ENCODE peak calls at places on chromosomes 2 and 18, in six cellular contexts. S is neural crest cell, X is gastrocnemius medialis, A is GM20000, L is occipital lobe, O is putamen. H is an unnamed sample.

GRCh38 chr18:31684279-31685096 is at the start of gene B4GALT6:
- DNase-seq in L (peak), A (peak), S (peak), X (no peak), O (no peak), H (no peak)

GRCh38 chr2:42975358-42975717 is 183.0 kb upstream of the HAAO start:
- DNase-seq in L (no peak), A (no peak), X (no peak), O (no peak), S (no peak), H (no peak)

GRCh38 chr2:172427256-172427989 is at the start of gene ITGA6:
- DNase-seq in O (peak), L (peak), A (peak), X (peak), S (peak), H (no peak)

GRCh38 chr18:21321711-21322110 is 79.7 kb downstream of the GREB1L start:
- DNase-seq in L (no peak), A (no peak), O (no peak), X (no peak), S (no peak), H (no peak)

GRCh38 chr2:11419781-11420180 is 46.2 kb downstream of the E2F6 start:
- DNase-seq in X (peak), L (peak), S (no peak), O (peak), A (no peak), H (no peak)

GRCh38 chr18:29849145-29849544 is 1193.4 kb downstream of the DSC3 start:
- DNase-seq in X (no peak), S (no peak), L (no peak), O (no peak), A (no peak), H (no peak)

GRCh38 chr18:55850904-55851303 is 262.9 kb upstream of the TCF4 start:
- DNase-seq in L (no peak), O (no peak), X (no peak), S (no peak), A (no peak), H (no peak)

GRCh38 chr2:182682210-182682609 is 33.8 kb upstream of the DNAJC10 start:
- DNase-seq in S (no peak), X (no peak), A (no peak), O (no peak), L (no peak), H (no peak)

GRCh38 chr2:193371200-193371599 is 1176.5 kb upstream of the TMEFF2 start:
- DNase-seq in O (no peak), A (no peak), X (no peak), S (no peak), L (no peak), H (no peak)

GRCh38 chr2:28415715-28416114 is 23.1 kb downstream of the FOSL2 start:
- DNase-seq in L (no peak), S (no peak), A (no peak), O (no peak), X (no peak), H (no peak)

GRCh38 chr18:64539852-64540251 is 391.0 kb upstream of the LINC00305 start:
- DNase-seq in S (no peak), O (no peak), X (no peak), A (no peak), L (no peak), H (no peak)

GRCh38 chr2:62826141-62826540 is 120.6 kb downstream of the EHBP1 start:
- DNase-seq in S (no peak), A (no peak), X (no peak), O (no peak), L (no peak), H (no peak)

GRCh38 chr2:216557820-216558219 is 59.2 kb downstream of the RPL37A start:
- DNase-seq in X (no peak), A (no peak), O (no peak), S (no peak), L (no peak), H (no peak)

GRCh38 chr2:231554327-231554726 is 24.1 kb upstream of the NMUR1 start:
- DNase-seq in S (no peak), X (no peak), L (no peak), A (no peak), O (no peak), H (no peak)

GRCh38 chr2:100670232-100670631 is 107.4 kb downstream of the PDCL3 start:
- DNase-seq in X (no peak), L (no peak), S (no peak), A (no peak), O (no peak), H (no peak)

GRCh38 chr2:150125708-150126107 is 361.8 kb downstream of the RND3 start:
- DNase-seq in S (no peak), O (no peak), A (peak), L (no peak), X (no peak), H (no peak)

GRCh38 chr2:69621440-69621839 is 22.1 kb downstream of the AAK1 start:
- DNase-seq in O (no peak), L (no peak), S (no peak), A (no peak), X (no peak), H (no peak)

GRCh38 chr2:222294996-222295367 is 3.8 kb downstream of the PAX3 start:
- DNase-seq in S (no peak), O (no peak), L (no peak), X (no peak), A (no peak), H (no peak)

GRCh38 chr2:168766600-168766999 is 35.8 kb upstream of the NOSTRIN start:
- DNase-seq in S (no peak), L (no peak), O (no peak), X (no peak), A (no peak), H (no peak)

H was measured in iPS DF 19.7.